ENCODE peak calls at places on chromosomes 3 and 15, in seven cellular contexts. L, A, C, Y, J, N and E are unnamed samples.

GRCh38 chr15:40911693-40912092 is 17.4 kb downstream of the VPS18 start:
- DNase-seq in L (no peak), A (no peak), C (no peak), Y (no peak), J (no peak), N (no peak), E (no peak)

GRCh38 chr15:79641841-79642240 is 209.7 kb downstream of the MINAR1 start:
- DNase-seq in L (no peak), A (no peak), C (no peak), Y (no peak), J (no peak), N (no peak), E (no peak)

GRCh38 chr15:77493324-77493907 is 72.7 kb downstream of the HMG20A start:
- DNase-seq in L (peak; percentile 78), A (no peak), C (no peak), Y (no peak), J (no peak), N (no peak), E (peak; percentile 19)

GRCh38 chr15:80970018-80970657 is 19.5 kb downstream of the MESD start:
- DNase-seq in L (no peak), A (peak; percentile 67), C (peak; percentile 35), Y (peak; percentile 69), J (no peak), N (peak; percentile 73), E (peak; percentile 64)

GRCh38 chr15:78345726-78346125 is 5.6 kb downstream of the CRABP1 start:
- DNase-seq in L (no peak), A (no peak), C (no peak), Y (no peak), J (no peak), N (no peak), E (no peak)

GRCh38 chr15:68411735-68412134 is 20.2 kb downstream of the ITGA11 start:
- DNase-seq in L (no peak), A (no peak), C (no peak), Y (no peak), J (no peak), N (no peak), E (no peak)

GRCh38 chr15:78995921-78996780 is 51.3 kb upstream of the CTSH start:
- DNase-seq in L (no peak), A (no peak), C (no peak), Y (no peak), J (no peak), N (no peak), E (no peak)

GRCh38 chr3:26422415-26422814 is 200.2 kb upstream of the LRRC3B start:
- DNase-seq in L (no peak), A (no peak), C (no peak), Y (no peak), J (no peak), N (no peak), E (no peak)

GRCh38 chr3:42387802-42388651 is 22.4 kb downstream of the LYZL4 start:
- DNase-seq in L (no peak), A (peak; percentile 14), C (no peak), Y (no peak), J (no peak), N (no peak), E (peak; percentile 10)

GRCh38 chr15:42707068-42707467 is 29.9 kb downstream of the CDAN1 start:
- DNase-seq in L (peak; percentile 23), A (no peak), C (no peak), Y (no peak), J (no peak), N (no peak), E (peak; percentile 72)

GRCh38 chr15:88258021-88258641 is 1.6 kb upstream of the NTRK3 start:
- DNase-seq in L (peak; percentile 27), A (no peak), C (peak; percentile 8), Y (peak; percentile 37), J (no peak), N (no peak), E (no peak)

GRCh38 chr3:177538064-177538742 is 340.9 kb upstream of the TBL1XR1 start:
- DNase-seq in L (peak; percentile 82), A (no peak), C (no peak), Y (peak; percentile 72), J (no peak), N (peak; percentile 37), E (peak; percentile 30)

GRCh38 chr3:193997228-193998192 is 138.4 kb upstream of the HES1 start:
- DNase-seq in L (peak; percentile 36), A (no peak), C (no peak), Y (peak; percentile 42), J (no peak), N (peak; percentile 33), E (no peak)

GRCh38 chr15:101277038-101277822 is at the start of gene SELENOS:
- DNase-seq in L (peak; percentile 86), A (peak; percentile 84), C (peak; percentile 77), Y (peak; percentile 91), J (no peak), N (peak; percentile 94), E (peak; percentile 89)

GRCh38 chr3:11001020-11001657 is 8.6 kb downstream of the SLC6A1 start:
- DNase-seq in L (no peak), A (no peak), C (peak; percentile 16), Y (no peak), J (no peak), N (no peak), E (no peak)

GRCh38 chr3:34973586-34973985 is 665.7 kb upstream of the ARPP21 start:
- DNase-seq in L (no peak), A (no peak), C (no peak), Y (no peak), J (no peak), N (no peak), E (no peak)

GRCh38 chr3:96548073-96548472 is 266.3 kb upstream of the EPHA6 start:
- DNase-seq in L (no peak), A (no peak), C (no peak), Y (no peak), J (no peak), N (no peak), E (no peak)

GRCh38 chr3:65473746-65474145 is 565.0 kb downstream of the MAGI1 start:
- DNase-seq in L (peak; percentile 44), A (no peak), C (no peak), Y (no peak), J (no peak), N (no peak), E (no peak)

GRCh38 chr15:98682992-98683701 is 34.8 kb downstream of the IGF1R start:
- DNase-seq in L (no peak), A (no peak), C (no peak), Y (no peak), J (no peak), N (no peak), E (no peak)

GRCh38 chr3:15796331-15796730 is 1.4 kb downstream of the ANKRD28 start:
- DNase-seq in L (no peak), A (no peak), C (no peak), Y (no peak), J (no peak), N (no peak), E (peak; percentile 45)

GRCh38 chr3:15795563-15796308 is 2.0 kb downstream of the ANKRD28 start:
- DNase-seq in L (peak; percentile 77), A (peak; percentile 20), C (no peak), Y (no peak), J (no peak), N (no peak), E (peak; percentile 68)

GRCh38 chr3:15797600-15798303 is at the start of gene ANKRD28:
- DNase-seq in L (peak; percentile 98), A (no peak), C (peak; percentile 58), Y (no peak), J (peak; percentile 97), N (peak; percentile 26), E (peak; percentile 95)

GRCh38 chr3:15798533-15799245 is 910 bp upstream of the ANKRD28 start:
- DNase-seq in L (no peak), A (no peak), C (no peak), Y (no peak), J (no peak), N (no peak), E (peak; percentile 20)

DNA sequence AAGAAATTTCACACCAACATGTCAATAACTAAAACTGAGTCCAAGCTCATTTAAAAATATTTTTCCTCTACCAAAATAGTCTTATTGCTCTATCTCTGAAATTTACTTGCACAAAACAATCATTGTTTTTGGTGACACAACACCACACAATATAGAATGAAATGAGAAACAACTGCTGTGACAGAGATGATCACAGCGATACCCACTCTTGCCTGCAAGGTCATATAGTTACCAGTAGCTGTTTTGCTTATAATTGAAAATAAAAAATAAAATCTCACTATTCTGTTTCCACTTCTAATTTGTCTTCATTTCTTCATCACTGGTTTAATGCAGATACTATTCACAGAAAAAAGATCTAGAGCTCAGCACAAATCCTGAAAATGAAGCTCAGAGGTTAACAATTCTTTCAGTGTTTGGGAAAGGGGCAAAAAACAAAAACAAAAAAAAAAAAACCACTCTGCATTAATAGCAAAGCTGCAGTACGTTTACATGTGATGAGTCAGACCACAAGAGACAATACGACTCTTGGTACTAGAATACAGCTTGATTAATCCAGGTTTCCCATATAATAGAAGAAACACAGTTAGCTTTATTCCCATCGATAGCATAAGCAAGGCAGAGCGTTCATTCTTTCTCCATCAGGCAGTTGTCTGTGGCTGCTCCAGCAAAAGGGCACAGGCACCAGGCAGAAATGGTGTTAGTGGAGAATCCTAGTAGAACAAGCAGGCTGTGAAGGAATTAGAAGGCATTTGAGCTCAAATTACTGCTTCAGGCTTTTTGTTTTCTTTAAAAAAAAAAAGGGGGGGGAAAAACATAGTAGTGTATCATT is 794 bp downstream of the ANKRD28 start:
- DNase-seq in L (peak; percentile 84), A (no peak), C (peak; percentile 52), Y (no peak), J (no peak), N (no peak), E (peak; percentile 82)
- H3K4me3 ChIP-seq in L (peak overlapping the region; percentile 80), A (peak overlapping the region; percentile 75), C (peak overlapping the region; percentile 8), Y (peak overlapping the region; percentile 10), J (peak overlapping the region; percentile 80), N (peak overlapping the region; percentile 14), E (peak overlapping the region; percentile 100)

GRCh38 chr3:9316881-9317341 is 45.9 kb upstream of the THUMPD3 start:
- DNase-seq in L (peak; percentile 78), A (no peak), C (no peak), Y (peak; percentile 17), J (peak; percentile 36), N (peak; percentile 24), E (peak; percentile 81)
- H3K4me3 ChIP-seq in L (peak overlapping the region; percentile 24), A (no peak overlapping the region), C (no peak overlapping the region), Y (peak overlapping the region; percentile 17), J (peak overlapping the region; percentile 16), N (peak overlapping the region; percentile 23), E (no peak overlapping the region)

DNA sequence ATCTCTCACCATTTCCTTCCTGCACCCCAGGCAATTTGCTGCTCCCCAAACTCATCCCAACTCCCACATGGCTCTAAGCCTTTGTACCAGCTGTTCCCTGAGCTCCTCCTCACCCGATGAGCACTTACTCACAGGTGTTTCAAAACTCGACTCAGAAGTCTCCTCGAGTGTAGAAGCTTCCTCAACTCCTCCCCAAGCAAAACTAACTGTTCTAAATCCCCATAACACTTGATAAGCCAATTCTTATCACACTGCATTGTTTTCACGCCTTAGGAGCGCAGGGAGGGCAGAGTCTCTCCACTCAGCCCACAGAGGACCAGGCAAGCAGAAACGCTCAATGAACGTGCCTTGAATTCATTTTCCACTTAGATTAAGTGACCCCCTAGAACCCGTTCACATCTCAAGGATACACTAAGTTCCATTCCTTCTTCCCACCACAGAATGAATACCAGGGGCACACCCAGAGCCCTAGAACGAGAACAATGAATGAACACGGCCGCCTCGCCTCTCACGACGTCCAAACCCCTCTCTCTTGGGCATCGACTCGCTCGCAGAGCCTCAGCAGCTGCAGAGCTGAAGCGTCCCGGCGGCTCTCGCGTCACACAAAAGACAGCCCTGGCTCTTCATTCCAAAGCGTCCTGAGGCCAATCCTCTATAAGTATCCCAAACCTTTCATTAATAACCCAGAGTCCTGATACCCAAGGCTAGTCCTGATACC is 1.2 kb downstream of the RAF1 start:
- DNase-seq in L (peak; percentile 47), A (peak; percentile 26), C (no peak), Y (peak; percentile 22), J (no peak), N (peak; percentile 51), E (peak; percentile 58)
- H3K4me3 ChIP-seq in L (peak overlapping the region; percentile 79), A (peak overlapping the region; percentile 95), C (peak overlapping the region; percentile 91), Y (peak overlapping the region; percentile 95), J (peak overlapping the region; percentile 86), N (peak overlapping the region; percentile 86), E (peak overlapping the region; percentile 99)

GRCh38 chr3:30933478-30934207 is 39.2 kb upstream of the GADL1 start:
- DNase-seq in L (no peak), A (no peak), C (no peak), Y (no peak), J (no peak), N (no peak), E (no peak)
- H3K4me3 ChIP-seq in L (no peak overlapping the region), A (no peak overlapping the region), C (no peak overlapping the region), Y (no peak overlapping the region), J (no peak overlapping the region), N (no peak overlapping the region), E (no peak overlapping the region)